ENCODE peak calls at places on chromosomes 16 and 17, in four cellular contexts. B is fibroblast of lung, M is HCT116, S is stomach. F is an unnamed sample. For H3K27me3, the result is how much of the 10 kb centered on the place peaks cover.

GRCh38 chr17:55458977-55459376 is 37.3 kb upstream of the MMD start:
- DNase-seq in B (peak), M (peak), S (no peak), F (peak)

GRCh38 chr17:66625321-66625767 is 209.6 kb upstream of the CACNG5 start:
- DNase-seq in B (peak), M (peak), S (no peak), F (peak)

GRCh38 chr17:57655564-57655963 is 89.5 kb downstream of the CCDC182 start:
- DNase-seq in B (no peak), M (no peak), S (no peak), F (no peak)

GRCh38 chr16:88727871-88728270 is 21.6 kb downstream of the CTU2 start:
- DNase-seq in B (no peak), M (no peak), S (no peak), F (no peak)

GRCh38 chr17:8162232-8162996 is at the start of gene VAMP2:
- DNase-seq in B (peak), M (no peak), S (peak), F (no peak)

GRCh38 chr16:84029297-84030096 is 13.1 kb downstream of the SLC38A8 start:
- DNase-seq in B (no peak), M (no peak), S (no peak), F (no peak)

GRCh38 chr17:66373079-66373478 is 70.7 kb downstream of the PRKCA start:
- DNase-seq in B (no peak), M (no peak), S (no peak), F (no peak)

GRCh38 chr16:86994651-86995171 is 322.5 kb downstream of the C16orf95 start:
- DNase-seq in B (peak), M (no peak), S (no peak), F (peak)

GRCh38 chr16:57998484-57998883 is 2.0 kb downstream of the ZNF319 start:
- DNase-seq in B (peak), M (no peak), S (peak), F (peak)

GRCh38 chr17:44293509-44294226 is 14.7 kb upstream of the RUNDC3A start:
- DNase-seq in B (no peak), M (no peak), S (no peak), F (no peak)

GRCh38 chr16:85968041-85968920 is 69.3 kb downstream of the IRF8 start:
- DNase-seq in B (no peak), M (no peak), S (no peak), F (no peak)

GRCh38 chr17:45320931-45321461 is 4.2 kb upstream of the MAP3K14 start:
- DNase-seq in B (peak), M (peak), S (no peak), F (peak)

DNA sequence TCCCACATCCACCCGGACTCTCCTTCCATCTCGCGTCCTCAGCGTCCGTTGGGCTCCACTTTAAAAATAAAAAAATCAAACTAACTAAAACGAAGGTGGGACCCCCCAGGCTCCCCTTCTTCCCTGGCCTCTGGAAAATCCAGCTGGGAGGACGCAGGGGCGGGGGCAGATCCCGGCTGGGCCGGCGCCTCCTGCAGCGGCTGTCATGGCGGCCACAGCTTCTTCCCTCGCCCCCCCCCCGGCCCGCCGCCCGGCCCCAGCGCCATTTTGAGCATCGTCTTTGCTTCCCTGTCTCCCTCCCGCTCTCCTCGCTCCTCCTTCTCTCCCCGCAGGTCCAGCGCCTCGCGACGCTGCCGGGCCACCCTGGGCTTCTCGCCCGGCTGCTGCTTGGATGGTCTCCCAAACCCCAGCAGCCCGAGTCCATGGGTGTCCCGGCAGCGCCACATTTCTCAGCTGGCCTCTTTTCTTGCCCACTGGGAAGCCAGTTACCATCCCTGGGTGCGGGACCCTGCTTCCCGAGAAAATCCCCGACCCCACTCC is 3.3 kb downstream of the HOXB2 start:
- DNase-seq in B (peak), M (no peak), S (no peak), F (no peak)
- H3K27me3 ChIP-seq in B (under half), M (under half), S (half or more), F (half or more)

GRCh38 chr17:16593356-16594102 is 24.5 kb upstream of the ZNF287 start:
- DNase-seq in B (peak), M (no peak), S (no peak), F (peak)
- H3K27me3 ChIP-seq in B (under half), M (under half), S (under half), F (under half)

DNA sequence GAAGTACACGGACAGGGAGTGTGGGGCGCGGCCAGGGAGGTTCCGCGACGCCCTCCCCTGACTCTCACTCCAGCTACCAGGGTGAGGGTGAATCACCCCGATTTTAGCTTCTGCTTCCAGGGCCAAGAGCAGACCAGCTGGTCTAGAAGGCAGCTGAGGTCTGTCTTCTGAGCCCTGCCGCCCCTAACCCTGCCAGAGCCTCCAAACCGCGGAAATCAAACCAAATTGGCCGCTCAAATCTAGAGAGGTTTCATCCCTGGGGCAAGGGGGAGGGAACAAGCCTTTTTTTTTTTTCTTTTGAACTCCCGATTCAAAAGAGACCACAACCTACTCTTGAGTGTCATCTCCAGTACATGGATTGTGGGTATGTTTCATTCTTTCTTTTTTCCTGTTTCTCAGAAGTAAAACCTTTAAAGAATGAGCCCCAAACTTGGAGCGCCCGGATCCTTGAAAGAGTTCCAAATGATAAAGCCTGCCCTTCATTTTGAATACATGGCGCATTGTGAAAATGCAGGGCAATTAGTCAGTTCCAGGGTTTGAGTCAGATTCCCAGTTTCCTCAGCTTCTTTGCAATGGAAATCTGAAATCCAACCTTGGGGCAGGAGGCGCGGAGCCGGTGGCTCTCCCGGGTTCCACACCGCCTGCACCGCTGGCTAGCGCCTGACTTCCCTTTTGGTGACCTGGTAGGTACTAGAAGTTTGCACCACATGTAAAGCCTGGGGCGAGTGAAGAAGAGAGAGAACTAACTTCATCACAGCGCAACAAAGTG is 16.5 kb upstream of the ZFHX3 start:
- DNase-seq in B (peak), M (no peak), S (no peak), F (peak)
- H3K27me3 ChIP-seq in B (under half), M (under half), S (half or more), F (under half)

GRCh38 chr17:59436900-59437299 is 105.4 kb downstream of the YPEL2 start:
- DNase-seq in B (no peak), M (no peak), S (no peak), F (no peak)
- H3K27me3 ChIP-seq in B (under half), M (under half), S (under half), F (under half)

DNA sequence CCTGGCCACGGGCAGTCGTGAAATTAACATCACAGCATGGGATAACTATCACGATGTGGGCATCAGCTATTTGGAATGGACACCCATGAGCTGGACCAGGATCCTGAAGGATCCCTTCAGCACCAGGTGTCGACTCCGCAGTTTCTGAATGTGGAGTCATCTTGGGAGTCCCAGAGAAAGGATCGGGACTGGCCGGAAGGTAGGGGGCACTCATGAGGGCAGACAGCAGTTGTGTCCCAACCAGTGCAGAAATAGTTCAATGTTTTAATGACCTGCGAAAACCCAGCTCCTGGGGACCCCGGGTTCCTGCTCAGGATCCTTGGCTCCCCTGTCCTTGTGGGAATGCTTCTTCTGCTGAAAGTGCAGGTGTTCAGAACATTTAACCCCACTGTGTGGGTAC is 154.9 kb downstream of the SALL1 start:
- DNase-seq in B (no peak), M (no peak), S (no peak), F (no peak)
- H3K27me3 ChIP-seq in B (under half), M (under half), S (under half), F (under half)

GRCh38 chr17:74563358-74563757 is 4.0 kb downstream of the CD300H start:
- DNase-seq in B (no peak), M (no peak), S (no peak), F (no peak)
- H3K27me3 ChIP-seq in B (under half), M (under half), S (under half), F (under half)